ENCODE peak calls at places on chromosomes 12 and 14, in eight cellular contexts. F is GM12865; Z is coronary artery; D is nephron progenitor cell; G is astrocyte of the spinal cord; A is pancreas; H is neural progenitor cell; Q is CD8-positive, alpha-beta T cell. S is an unnamed sample.
A peak's percentile ranks its signal among the peaks of the same experiment; 100 is the strongest.

GRCh38 chr12:120581998-120582397 is 796 bp upstream of the POP5 start:
- DNase-seq in F (no peak), Z (no peak), D (no peak), G (no peak), A (no peak), H (no peak), Q (no peak), S (no peak)

GRCh38 chr12:123444396-123445026 is 8.0 kb upstream of the RILPL2 start:
- DNase-seq in F (no peak), Z (no peak), D (no peak), G (no peak), A (no peak), H (no peak), Q (no peak), S (no peak)

GRCh38 chr14:77302926-77303325 is 17.8 kb downstream of the POMT2 start:
- DNase-seq in F (peak; percentile 33), Z (no peak), D (no peak), G (peak; percentile 62), A (no peak), H (no peak), Q (no peak), S (peak; percentile 32)

GRCh38 chr12:24679135-24679534 is 269.8 kb downstream of the BCAT1 start:
- DNase-seq in F (no peak), Z (no peak), D (no peak), G (peak; percentile 26), A (no peak), H (peak; percentile 18), Q (no peak), S (no peak)

GRCh38 chr14:81668626-81669274 is 135.1 kb upstream of the SEL1L start:
- DNase-seq in F (no peak), Z (no peak), D (no peak), G (no peak), A (no peak), H (no peak), Q (no peak), S (no peak)

GRCh38 chr12:52645120-52645761 is 6.8 kb downstream of the KRT2 start:
- DNase-seq in F (no peak), Z (peak; percentile 46), D (no peak), G (no peak), A (no peak), H (no peak), Q (peak; percentile 77), S (no peak)

GRCh38 chr14:41609704-41610183 is 3.1 kb downstream of the LRFN5 start:
- DNase-seq in F (no peak), Z (no peak), D (peak; percentile 74), G (peak; percentile 70), A (peak; percentile 13), H (peak; percentile 85), Q (no peak), S (no peak)

GRCh38 chr14:35248476-35248788 is 43.8 kb upstream of the PSMA6 start:
- DNase-seq in F (peak; percentile 52), Z (no peak), D (no peak), G (no peak), A (no peak), H (no peak), Q (no peak), S (no peak)

GRCh38 chr12:69290545-69291277 is 51.3 kb downstream of the CPSF6 start:
- DNase-seq in F (peak; percentile 90), Z (no peak), D (peak; percentile 84), G (peak; percentile 73), A (peak; percentile 87), H (peak; percentile 90), Q (peak; percentile 84), S (peak; percentile 73)

GRCh38 chr12:92717202-92717601 is 14.4 kb downstream of the PLEKHG7 start:
- DNase-seq in F (no peak), Z (no peak), D (no peak), G (peak; percentile 24), A (no peak), H (peak; percentile 23), Q (no peak), S (no peak)

GRCh38 chr12:27705263-27705662 is 5.4 kb upstream of the MRPS35 start:
- DNase-seq in F (no peak), Z (no peak), D (peak; percentile 11), G (no peak), A (no peak), H (peak; percentile 52), Q (no peak), S (no peak)

GRCh38 chr14:88592016-88592415 is 29.2 kb downstream of the ZC3H14 start:
- DNase-seq in F (no peak), Z (no peak), D (no peak), G (no peak), A (no peak), H (no peak), Q (no peak), S (no peak)

GRCh38 chr14:65424531-65424930 is 12.0 kb downstream of the FUT8 start:
- DNase-seq in F (no peak), Z (no peak), D (no peak), G (no peak), A (no peak), H (no peak), Q (no peak), S (no peak)

GRCh38 chr12:120056739-120057138 is 59.8 kb downstream of the RAB35 start:
- DNase-seq in F (no peak), Z (no peak), D (no peak), G (no peak), A (no peak), H (no peak), Q (no peak), S (no peak)

GRCh38 chr12:125455556-125455955 is 390.3 kb downstream of the AACS start:
- DNase-seq in F (no peak), Z (no peak), D (no peak), G (no peak), A (no peak), H (peak; percentile 43), Q (no peak), S (no peak)

GRCh38 chr14:104069541-104069940 is 16.0 kb upstream of the ASPG start:
- DNase-seq in F (no peak), Z (no peak), D (no peak), G (no peak), A (no peak), H (no peak), Q (no peak), S (no peak)

GRCh38 chr14:70955543-70956480 is 48.6 kb downstream of the PCNX1 start:
- DNase-seq in F (peak; percentile 63), Z (no peak), D (no peak), G (peak; percentile 22), A (no peak), H (peak; percentile 38), Q (peak; percentile 66), S (peak; percentile 13)

GRCh38 chr12:68940731-68941130 is 7.8 kb upstream of the CPM start:
- DNase-seq in F (no peak), Z (no peak), D (no peak), G (no peak), A (no peak), H (no peak), Q (no peak), S (no peak)

GRCh38 chr12:104060791-104061190 is 3.5 kb upstream of the HCFC2 start:
- DNase-seq in F (no peak), Z (no peak), D (no peak), G (no peak), A (no peak), H (no peak), Q (no peak), S (no peak)

GRCh38 chr12:47391566-47391965 is 311.8 kb upstream of the AMIGO2 start:
- DNase-seq in F (peak; percentile 3), Z (no peak), D (no peak), G (no peak), A (no peak), H (no peak), Q (peak; percentile 74), S (peak; percentile 19)

GRCh38 chr14:99124482-99125104 is 147.4 kb downstream of the BCL11B start:
- DNase-seq in F (no peak), Z (no peak), D (no peak), G (no peak), A (no peak), H (no peak), Q (peak; percentile 40), S (no peak)
- TF ChIP-seq CTCF in F (no peak), Z (no peak), D (no peak), G (no peak), A (no peak), H (no peak), Q (no peak), S (no peak)

GRCh38 chr14:74549588-74549987 is 56.0 kb downstream of the ISCA2 start:
- DNase-seq in F (no peak), Z (no peak), D (no peak), G (no peak), A (no peak), H (no peak), Q (no peak), S (no peak)
- TF ChIP-seq CTCF in F (no peak), Z (no peak), D (no peak), G (peak; percentile 41), A (no peak), H (peak; percentile 18), Q (no peak), S (no peak)

GRCh38 chr12:116199160-116199559 is 78.3 kb downstream of the MED13L start:
- DNase-seq in F (no peak), Z (no peak), D (no peak), G (no peak), A (no peak), H (no peak), Q (no peak), S (no peak)

GRCh38 chr12:116194935-116195431 is 82.5 kb downstream of the MED13L start:
- DNase-seq in F (peak; percentile 94), Z (no peak), D (no peak), G (no peak), A (no peak), H (no peak), Q (no peak), S (peak; percentile 45)

GRCh38 chr12:116200812-116201211 is 76.7 kb downstream of the MED13L start:
- DNase-seq in F (no peak), Z (no peak), D (no peak), G (peak; percentile 40), A (no peak), H (no peak), Q (no peak), S (no peak)

GRCh38 chr12:116196226-116196625 is 81.3 kb downstream of the MED13L start:
- DNase-seq in F (peak; percentile 31), Z (no peak), D (no peak), G (no peak), A (no peak), H (no peak), Q (no peak), S (no peak)

GRCh38 chr12:116196752-116197718 is 80.5 kb downstream of the MED13L start:
- DNase-seq in F (peak; percentile 20), Z (no peak), D (no peak), G (no peak), A (no peak), H (no peak), Q (no peak), S (no peak)
- TF ChIP-seq CTCF in F (no peak), Z (no peak), D (no peak), G (no peak), A (no peak), H (no peak), Q (no peak), S (no peak)

DNA sequence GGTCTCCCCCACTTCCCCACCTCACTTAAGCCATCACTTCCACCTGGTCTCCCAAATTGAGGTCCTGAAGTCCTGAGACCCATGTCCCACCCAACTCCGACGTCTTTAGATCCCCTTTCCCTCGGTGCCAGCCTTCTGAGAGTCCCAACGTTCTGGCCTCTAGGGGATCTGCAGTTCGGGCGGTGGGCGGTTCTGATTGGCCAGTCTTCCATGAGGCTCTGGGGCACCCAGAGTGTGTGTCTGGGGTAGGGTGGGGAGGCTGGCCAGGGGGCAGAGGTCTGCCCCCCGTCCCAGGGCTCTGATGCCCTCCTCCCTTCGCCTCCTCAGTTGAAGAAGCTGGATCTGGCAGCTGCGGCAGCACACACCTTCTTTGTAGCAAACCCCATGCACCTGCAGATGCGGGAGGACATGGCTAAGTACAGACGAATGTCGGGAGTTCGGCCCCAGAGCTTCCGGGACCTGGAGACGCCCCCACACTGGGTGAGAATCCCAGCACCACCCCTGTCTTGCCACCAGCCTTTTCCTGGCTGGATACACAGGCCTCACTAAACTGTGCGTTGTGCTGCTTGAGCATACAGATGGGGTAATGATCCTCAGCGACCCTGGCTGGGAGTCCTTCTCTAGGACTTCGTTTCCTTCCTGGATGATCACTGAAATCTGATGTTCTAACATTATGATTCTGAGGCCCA is 1.5 kb downstream of the P3H3 start:
- DNase-seq in F (no peak), Z (no peak), D (no peak), G (no peak), A (no peak), H (peak; percentile 65), Q (no peak), S (no peak)
- TF ChIP-seq CTCF in F (no peak), Z (no peak), D (no peak), G (peak; percentile 34), A (no peak), H (peak; percentile 41), Q (no peak), S (no peak)